ENCODE peak calls at places on chromosome 5, in six cellular contexts. Q is GM23338, O is substantia nigra, P is astrocyte, C is ovary, E is esophagus squamous epithelium. R is an unnamed sample.

GRCh38 chr5:43063731-43064171 is 23.6 kb upstream of the ANXA2R start:
- DNase-seq in Q (peak), O (no peak), P (no peak), C (peak), E (no peak), R (no peak)

GRCh38 chr5:91188755-91189154 is 194.4 kb downstream of the ARRDC3 start:
- DNase-seq in Q (no peak), O (no peak), P (no peak), C (no peak), E (no peak), R (no peak)

GRCh38 chr5:175021886-175022285 is 297.5 kb downstream of the MSX2 start:
- DNase-seq in Q (no peak), O (no peak), P (no peak), C (no peak), E (no peak), R (no peak)

GRCh38 chr5:66134407-66134843 is 9.7 kb upstream of the SREK1 start:
- DNase-seq in Q (no peak), O (no peak), P (peak), C (no peak), E (no peak), R (no peak)

GRCh38 chr5:96198673-96199072 is 234.4 kb downstream of the PCSK1 start:
- DNase-seq in Q (no peak), O (no peak), P (peak), C (no peak), E (no peak), R (no peak)

GRCh38 chr5:125409101-125409495 is 662.7 kb upstream of the ZNF608 start:
- DNase-seq in Q (no peak), O (no peak), P (no peak), C (no peak), E (no peak), R (no peak)

GRCh38 chr5:68232272-68232671 is 16.7 kb downstream of the PIK3R1 start:
- DNase-seq in Q (no peak), O (no peak), P (no peak), C (no peak), E (no peak), R (no peak)

GRCh38 chr5:58383459-58383858 is 76.4 kb downstream of the PLK2 start:
- DNase-seq in Q (no peak), O (no peak), P (no peak), C (no peak), E (no peak), R (peak)

GRCh38 chr5:107669543-107670027 is 1.2 kb downstream of the EFNA5 start:
- DNase-seq in Q (peak), O (no peak), P (peak), C (peak), E (no peak), R (peak)

GRCh38 chr5:95759634-95760033 is 28.5 kb downstream of the RHOBTB3 start:
- DNase-seq in Q (no peak), O (no peak), P (peak), C (no peak), E (no peak), R (no peak)

GRCh38 chr5:135189024-135189423 is 155.0 kb upstream of the PITX1 start:
- DNase-seq in Q (no peak), O (no peak), P (no peak), C (no peak), E (no peak), R (no peak)

GRCh38 chr5:81851481-81852178 is 100.7 kb upstream of the SSBP2 start:
- DNase-seq in Q (peak), O (peak), P (peak), C (peak), E (peak), R (peak)

GRCh38 chr5:170603578-170604565 is 100.1 kb downstream of the KCNIP1 start:
- DNase-seq in Q (peak), O (no peak), P (no peak), C (peak), E (no peak), R (peak)

GRCh38 chr5:134079748-134080581 is 34.5 kb upstream of the TCF7 start:
- DNase-seq in Q (no peak), O (no peak), P (no peak), C (no peak), E (no peak), R (no peak)

DNA sequence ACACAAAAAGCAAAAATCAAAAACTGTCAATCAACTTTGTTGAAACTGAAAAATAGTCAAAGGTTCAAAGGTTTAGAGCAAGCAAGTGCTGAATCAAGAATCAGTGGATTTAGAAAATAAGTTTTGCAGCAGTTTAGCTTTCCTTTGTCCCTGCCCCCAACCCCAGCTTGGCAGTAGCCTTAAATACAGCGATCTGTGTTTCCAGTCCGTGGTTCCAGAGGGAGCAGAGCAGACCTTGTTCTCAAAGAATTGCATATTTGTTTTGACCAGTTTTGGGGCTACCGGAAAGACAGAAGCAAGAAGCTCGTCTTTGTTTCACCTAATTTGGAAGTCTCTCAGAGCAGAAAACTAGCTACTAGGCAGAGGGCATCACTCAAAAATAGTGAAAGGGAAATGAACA is 57.2 kb upstream of the PRDM9 start:
- DNase-seq in Q (no peak), O (no peak), P (no peak), C (no peak), E (no peak), R (no peak)
- H3K27ac ChIP-seq in Q (no peak), O (no peak), P (no peak), C (no peak), E (no peak), R (no peak)

GRCh38 chr5:31593676-31594075 is 45.3 kb upstream of the PDZD2 start:
- DNase-seq in Q (no peak), O (no peak), P (no peak), C (no peak), E (no peak), R (no peak)

GRCh38 chr5:31598640-31599611 is 40.0 kb upstream of the PDZD2 start:
- DNase-seq in Q (peak), O (no peak), P (no peak), C (no peak), E (no peak), R (no peak)

GRCh38 chr5:31596354-31596753 is 42.6 kb upstream of the PDZD2 start:
- DNase-seq in Q (no peak), O (no peak), P (no peak), C (no peak), E (no peak), R (no peak)
- H3K27ac ChIP-seq in Q (no peak), O (no peak), P (no peak), C (no peak), E (no peak), R (no peak)

GRCh38 chr5:149432377-149432776 is 53.3 kb upstream of the IL17B start:
- DNase-seq in Q (no peak), O (no peak), P (no peak), C (peak), E (no peak), R (no peak)
- H3K27ac ChIP-seq in Q (no peak), O (no peak), P (no peak), C (no peak), E (peak), R (no peak)

GRCh38 chr5:139849501-139849900 is 53.9 kb downstream of the PSD2 start:
- DNase-seq in Q (no peak), O (no peak), P (no peak), C (no peak), E (no peak), R (no peak)
- H3K27ac ChIP-seq in Q (no peak), O (no peak), P (no peak), C (peak), E (peak), R (no peak)